ENCODE peak calls at places on chromosomes 2 and 18, in ten cellular contexts. Q is colonic mucosa, T is uterus, Y is heart right ventricle, K is adipocyte, F is Karpas-422, B is Caco-2, G is psoas muscle, C is ovary, N is breast epithelium. R is an unnamed sample. For H3K36me3, the result is how much of the 10 kb centered on the place peaks cover.

GRCh38 chr2:151961558-151961957 is 133.3 kb upstream of the ARL5A start:
- DNase-seq in B (no peak), T (no peak), N (no peak), G (no peak), Q (no peak), K (no peak), Y (no peak), C (no peak), F (no peak), R (no peak)

GRCh38 chr2:73716518-73717250 is 20.5 kb downstream of the TPRKB start:
- DNase-seq in Q (peak), T (peak), G (no peak), Y (no peak), K (no peak), F (no peak), N (no peak), C (peak), B (no peak), R (no peak)

GRCh38 chr2:129004485-129004884 is 685.8 kb upstream of the HS6ST1 start:
- DNase-seq in T (no peak), G (no peak), Q (peak), K (no peak), C (no peak), Y (no peak), F (no peak), N (no peak), B (no peak), R (no peak)

GRCh38 chr2:85862426-85862825 is 26.4 kb downstream of the ST3GAL5 start:
- DNase-seq in K (no peak), Q (no peak), T (no peak), G (no peak), F (no peak), N (no peak), C (no peak), Y (no peak), B (no peak), R (no peak)

GRCh38 chr2:149422991-149423338 is 92.6 kb downstream of the LYPD6 start:
- DNase-seq in N (no peak), T (no peak), K (no peak), C (no peak), F (no peak), Q (no peak), G (no peak), B (peak), Y (no peak), R (no peak)

GRCh38 chr2:39947294-39948015 is 168.4 kb upstream of the THUMPD2 start:
- DNase-seq in Y (no peak), N (no peak), Q (no peak), T (no peak), K (no peak), F (no peak), B (no peak), G (no peak), C (no peak), R (no peak)

GRCh38 chr2:239774142-239774462 is 251.0 kb downstream of the NDUFA10 start:
- DNase-seq in B (peak), N (no peak), F (no peak), Q (no peak), K (no peak), G (no peak), Y (no peak), C (no peak), T (no peak), R (no peak)

GRCh38 chr2:14910659-14911058 is 278.1 kb downstream of the LRATD1 start:
- DNase-seq in K (no peak), Y (no peak), Q (no peak), F (no peak), T (no peak), C (no peak), N (no peak), G (no peak), B (no peak), R (no peak)

GRCh38 chr2:121236650-121237049 is 48.4 kb downstream of the TFCP2L1 start:
- DNase-seq in Q (no peak), F (no peak), N (no peak), B (no peak), C (no peak), K (no peak), T (no peak), G (peak), Y (no peak), R (no peak)

GRCh38 chr2:30096451-30096850 is 50.4 kb upstream of the YPEL5 start:
- DNase-seq in F (no peak), T (no peak), K (no peak), Q (no peak), N (no peak), G (no peak), B (no peak), Y (no peak), C (no peak), R (no peak)

GRCh38 chr2:190835303-190835930 is 45.2 kb upstream of the GLS start:
- DNase-seq in C (peak), G (peak), Q (no peak), N (peak), K (peak), B (no peak), Y (peak), F (no peak), T (peak), R (no peak)

GRCh38 chr2:65026154-65026553 is 30.1 kb upstream of the CEP68 start:
- DNase-seq in Y (no peak), K (no peak), G (no peak), N (no peak), F (no peak), B (no peak), T (no peak), Q (peak), C (no peak), R (no peak)

GRCh38 chr2:222722327-222722946 is 51.0 kb downstream of the MOGAT1 start:
- DNase-seq in Y (no peak), N (no peak), K (peak), F (no peak), C (no peak), G (no peak), T (no peak), Q (no peak), B (no peak), R (no peak)

GRCh38 chr2:1754461-1755170 is 10.3 kb upstream of the PXDN start:
- DNase-seq in G (no peak), T (no peak), F (no peak), N (no peak), K (no peak), B (no peak), Q (no peak), C (no peak), Y (no peak), R (no peak)

GRCh38 chr2:206480620-206481019 is 37.3 kb downstream of the ADAM23 start:
- DNase-seq in T (no peak), N (no peak), B (no peak), Q (no peak), C (no peak), Y (no peak), G (no peak), K (no peak), F (no peak), R (no peak)

GRCh38 chr2:239833728-239834109 is 191.4 kb downstream of the NDUFA10 start:
- DNase-seq in G (no peak), K (no peak), B (no peak), C (no peak), N (no peak), T (no peak), Q (peak), Y (no peak), F (no peak), R (no peak)

GRCh38 chr18:52060612-52061259 is 279.3 kb upstream of the DCC start:
- DNase-seq in T (no peak), C (no peak), N (no peak), B (no peak), Y (no peak), K (no peak), F (no peak), Q (no peak), G (no peak), R (no peak)

GRCh38 chr2:13014783-13015182 is 298.0 kb downstream of the TRIB2 start:
- DNase-seq in Y (no peak), F (no peak), K (no peak), T (no peak), B (no peak), C (no peak), Q (no peak), N (no peak), G (no peak), R (no peak)

GRCh38 chr2:129716781-129717559 is 262.5 kb upstream of the RAB6C start:
- DNase-seq in Q (no peak), K (no peak), Y (no peak), T (no peak), F (no peak), G (no peak), B (no peak), N (no peak), C (no peak), R (no peak)

GRCh38 chr2:157326683-157327082 is 1.1 kb upstream of the ERMN start:
- DNase-seq in T (no peak), K (no peak), N (no peak), G (no peak), Y (no peak), Q (no peak), B (no peak), C (no peak), F (no peak), R (no peak)

GRCh38 chr2:92074549-92074898 is 2796.7 kb upstream of the TEKT4 start:
- DNase-seq in K (no peak), N (no peak), Y (no peak), B (no peak), G (no peak), F (no peak), Q (no peak), C (no peak), T (peak), R (no peak)

GRCh38 chr2:182018218-182018617 is 32.6 kb downstream of the PPP1R1C start:
- DNase-seq in G (no peak), N (no peak), Y (no peak), K (no peak), Q (no peak), F (no peak), C (no peak), T (no peak), B (no peak), R (no peak)

GRCh38 chr2:199223791-199224190 is 233.9 kb downstream of the SATB2 start:
- DNase-seq in N (no peak), B (no peak), K (no peak), Q (no peak), T (no peak), G (no peak), Y (no peak), F (no peak), C (no peak), R (no peak)

GRCh38 chr2:96914332-96914731 is 44.5 kb upstream of the SEMA4C start:
- DNase-seq in K (no peak), F (no peak), Y (no peak), N (no peak), G (no peak), B (no peak), C (no peak), Q (no peak), T (no peak), R (no peak)

DNA sequence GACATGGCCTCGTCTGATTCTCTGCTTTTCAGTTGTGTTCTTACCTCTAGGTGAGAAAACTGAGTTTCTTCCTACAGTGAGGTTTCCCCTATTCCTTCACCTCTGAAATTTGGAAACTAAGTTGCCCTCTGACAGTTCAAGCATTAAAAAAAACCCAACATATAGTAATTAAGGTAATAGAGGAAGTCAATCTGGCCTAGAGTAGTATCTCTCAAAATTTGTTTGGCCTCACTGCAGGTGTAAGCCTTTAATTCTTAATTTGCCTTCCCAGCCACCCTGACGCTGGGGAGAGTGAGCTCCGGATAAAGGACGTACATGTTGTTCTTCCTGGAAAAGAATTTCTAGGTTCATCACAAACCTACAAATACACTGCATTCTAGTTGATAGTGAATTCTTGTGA is 1.4 kb downstream of the CAD start:
- DNase-seq in K (no peak), Y (no peak), F (peak), N (no peak), B (no peak), Q (no peak), T (no peak), G (no peak), C (no peak), R (no peak)
- H3K36me3 ChIP-seq in K (half or more), Y (under half), F (under half), N (under half), B (under half), Q (under half), T (under half), G (half or more), C (under half), R (under half)

GRCh38 chr2:119871725-119872124 is 112.0 kb downstream of the PTPN4 start:
- DNase-seq in G (no peak), T (no peak), Q (no peak), N (no peak), B (no peak), K (no peak), Y (no peak), C (no peak), F (no peak), R (no peak)
- H3K36me3 ChIP-seq in G (under half), T (under half), Q (under half), N (under half), B (under half), K (under half), Y (under half), C (under half), F (under half), R (under half)

DNA sequence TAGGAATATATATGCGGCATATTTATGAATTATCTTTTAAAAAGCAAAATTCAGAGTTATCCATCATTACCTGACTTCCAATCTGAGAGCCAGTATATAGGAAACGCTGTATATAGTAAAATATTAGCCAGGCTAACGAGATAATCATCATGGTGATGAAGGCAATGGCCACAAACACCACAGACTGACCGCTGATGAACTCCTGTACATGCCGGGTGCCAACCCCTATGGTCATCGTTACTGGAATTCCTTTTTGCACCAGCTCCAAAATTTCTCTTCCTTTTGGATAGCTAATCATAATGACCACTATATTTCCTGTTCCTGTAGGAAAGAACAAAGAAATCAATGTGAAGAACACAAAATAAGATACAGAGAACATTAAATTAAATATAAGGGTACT is 13.6 kb downstream of the RNF149 start:
- DNase-seq in Y (no peak), K (no peak), Q (no peak), G (no peak), N (no peak), F (no peak), C (no peak), B (no peak), T (no peak), R (no peak)
- H3K36me3 ChIP-seq in Y (under half), K (under half), Q (under half), G (under half), N (under half), F (under half), C (under half), B (under half), T (under half), R (under half)

DNA sequence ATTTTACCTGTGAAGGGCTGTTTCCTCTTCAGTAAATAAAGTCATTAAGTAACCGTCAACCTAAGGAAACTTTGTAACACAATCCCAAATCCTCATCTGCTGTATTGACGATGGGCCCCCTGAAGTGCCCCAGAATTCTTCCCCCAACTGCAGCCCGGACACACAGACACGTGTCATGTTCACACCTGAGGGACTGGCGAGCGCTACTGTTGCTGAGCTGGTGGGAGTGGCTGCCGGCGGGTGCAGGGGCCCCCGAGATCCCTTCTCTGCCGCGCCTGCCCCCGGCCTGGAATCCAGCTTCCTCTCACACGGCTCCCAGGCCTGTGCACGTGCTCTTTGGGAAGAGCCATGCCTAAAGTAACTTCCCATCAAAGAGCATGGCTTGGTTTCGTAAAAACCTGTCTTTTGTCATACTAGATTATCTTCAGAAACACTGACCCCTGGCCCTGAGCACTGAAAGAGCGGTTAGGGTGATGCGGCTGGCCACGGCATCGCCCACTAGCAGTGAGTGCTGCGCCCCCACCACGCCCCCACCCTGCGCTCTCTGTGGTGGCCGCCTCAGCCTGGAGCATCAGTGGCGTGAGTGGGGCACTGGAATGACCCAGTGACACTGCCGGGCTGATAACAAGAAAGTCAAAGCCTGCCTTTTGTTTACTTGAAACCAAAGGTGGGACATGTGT is 56.0 kb downstream of the ADI1 start:
- DNase-seq in Y (no peak), K (no peak), N (no peak), T (peak), B (peak), C (no peak), Q (no peak), F (no peak), G (peak), R (no peak)
- H3K36me3 ChIP-seq in Y (under half), K (under half), N (under half), T (under half), B (under half), C (under half), Q (under half), F (under half), G (half or more), R (half or more)

GRCh38 chr18:79471048-79471447 is 75.3 kb downstream of the NFATC1 start:
- DNase-seq in T (no peak), N (peak), G (no peak), F (no peak), B (no peak), K (no peak), Y (no peak), Q (no peak), C (no peak), R (no peak)
- H3K36me3 ChIP-seq in T (under half), N (under half), G (half or more), F (under half), B (under half), K (under half), Y (under half), Q (under half), C (under half), R (under half)

GRCh38 chr2:3388412-3388738 is 8.9 kb downstream of the TRAPPC12 start:
- DNase-seq in N (no peak), T (no peak), F (no peak), Q (no peak), G (no peak), Y (no peak), K (no peak), C (no peak), B (no peak), R (no peak)

GRCh38 chr2:3387644-3388411 is 8.3 kb downstream of the TRAPPC12 start:
- DNase-seq in F (no peak), C (no peak), Q (no peak), N (no peak), Y (no peak), B (no peak), G (no peak), T (no peak), K (no peak), R (no peak)

GRCh38 chr2:3386448-3386958 is 7.0 kb downstream of the TRAPPC12 start:
- DNase-seq in F (no peak), N (no peak), Y (no peak), B (no peak), C (no peak), Q (no peak), K (no peak), T (no peak), G (no peak), R (no peak)

GRCh38 chr2:3387011-3387410 is 7.5 kb downstream of the TRAPPC12 start:
- DNase-seq in N (no peak), K (no peak), Y (no peak), G (no peak), B (no peak), C (no peak), F (no peak), Q (no peak), T (no peak), R (no peak)

DNA sequence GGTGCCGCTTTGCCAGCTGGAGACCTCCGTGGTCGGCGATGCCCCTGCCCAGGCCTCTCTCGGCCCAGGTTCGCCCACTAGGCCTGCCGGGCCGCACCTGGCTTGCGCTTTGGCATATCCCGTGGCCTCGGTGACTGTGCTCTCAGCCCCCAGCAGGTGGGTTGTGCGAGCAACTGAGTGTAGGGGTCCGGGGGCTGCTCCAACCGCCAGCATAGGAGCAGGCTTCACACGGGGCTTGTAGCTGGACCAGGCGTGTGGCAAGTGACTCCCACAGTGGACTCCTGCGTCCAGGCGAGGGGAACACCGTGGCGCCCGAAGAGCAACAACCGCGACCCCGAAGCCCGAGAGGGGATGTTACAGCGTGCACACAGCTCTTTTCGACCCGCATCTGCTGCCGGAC is 9.7 kb downstream of the TRAPPC12 start:
- DNase-seq in B (no peak), N (no peak), F (no peak), C (no peak), Y (no peak), T (no peak), G (no peak), Q (no peak), K (no peak), R (no peak)
- H3K36me3 ChIP-seq in B (under half), N (under half), F (half or more), C (under half), Y (under half), T (under half), G (half or more), Q (under half), K (half or more), R (under half)